ENCODE peak calls at places on chromosomes 2 and 18, in five cellular contexts. M is pancreas, V is tibial artery, U is PC-3, X is esophagus squamous epithelium. F is an unnamed sample.
A peak's percentile ranks its signal among the peaks of the same experiment; 100 is the strongest.

GRCh38 chr2:231883468-231883881 is 42.7 kb downstream of the NPPC start:
- DNase-seq in X (no peak), M (no peak), U (no peak), V (no peak), F (no peak)

GRCh38 chr2:30262716-30263309 is 31.5 kb downstream of the LBH start:
- DNase-seq in V (no peak), X (no peak), M (no peak), U (no peak), F (no peak)

GRCh38 chr2:95384854-95385569 is 17.5 kb upstream of the FAHD2A start:
- DNase-seq in M (no peak), V (peak; percentile 77), X (no peak), U (no peak), F (no peak)

GRCh38 chr2:96140941-96141623 is 2.8 kb upstream of the ASTL start:
- DNase-seq in U (no peak), V (no peak), M (peak; percentile 9), X (no peak), F (no peak)

GRCh38 chr2:37771600-37772088 is 100.2 kb upstream of the CDC42EP3 start:
- DNase-seq in X (no peak), U (peak; percentile 30), V (no peak), M (no peak), F (no peak)

GRCh38 chr2:42342061-42342794 is 18.8 kb downstream of the COX7A2L start:
- DNase-seq in X (no peak), M (no peak), V (peak; percentile 78), U (peak; percentile 70), F (no peak)

GRCh38 chr2:74238879-74239278 is 40.5 kb downstream of the MTHFD2 start:
- DNase-seq in M (no peak), X (no peak), V (no peak), U (peak; percentile 48), F (no peak)

GRCh38 chr2:120436460-120436739 is 90.5 kb downstream of the INHBB start:
- DNase-seq in M (no peak), V (no peak), U (peak; percentile 49), X (no peak), F (no peak)

GRCh38 chr2:46188041-46188715 is 109.0 kb upstream of the EPAS1 start:
- DNase-seq in V (no peak), U (no peak), X (no peak), M (no peak), F (no peak)

DNA sequence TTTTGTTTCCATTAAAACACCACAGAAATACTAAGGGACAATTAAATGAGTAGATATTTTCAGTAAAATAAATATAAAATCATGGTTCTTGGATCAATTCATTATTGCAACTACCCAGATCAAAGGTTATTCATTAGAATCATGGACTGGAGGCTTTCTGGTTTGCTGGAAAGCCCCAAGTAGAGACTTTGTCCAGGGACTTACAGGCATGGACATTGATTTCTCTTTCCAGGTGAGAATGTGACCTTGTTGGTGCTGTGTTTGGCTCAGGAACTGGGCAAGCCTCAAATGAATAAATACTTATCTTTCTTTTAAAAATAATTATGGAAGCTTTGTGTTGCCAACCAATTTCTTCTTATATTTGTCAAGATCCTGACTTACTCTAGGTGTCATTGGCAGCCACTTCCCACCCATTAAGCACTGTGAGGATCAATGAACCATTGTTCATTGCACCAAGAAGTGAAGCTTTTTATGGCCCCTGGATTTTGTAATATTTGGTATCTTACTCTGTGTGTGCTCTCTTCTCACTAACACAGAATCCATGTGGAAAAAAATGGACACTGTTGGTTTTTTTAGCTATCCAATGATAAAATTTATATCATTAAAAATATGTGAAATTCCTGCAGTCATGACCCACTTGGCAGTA is 205.8 kb upstream of the NRXN1 start:
- DNase-seq in V (no peak), M (no peak), U (no peak), X (no peak), F (no peak)
- H3K9me3 ChIP-seq in V (no peaks in the 10 kb centered on the region), M (no peaks in the 10 kb centered on the region), U (no peaks in the 10 kb centered on the region), X (no peaks in the 10 kb centered on the region), F (no peaks in the 10 kb centered on the region)

GRCh38 chr18:79727211-79727610 is 47.6 kb downstream of the CTDP1 start:
- DNase-seq in V (no peak), X (no peak), U (no peak), M (no peak), F (no peak)

GRCh38 chr18:79726721-79727120 is 47.1 kb downstream of the CTDP1 start:
- DNase-seq in U (no peak), V (no peak), X (no peak), M (no peak), F (no peak)

GRCh38 chr18:79729611-79730010 is 50.0 kb downstream of the CTDP1 start:
- DNase-seq in X (no peak), U (no peak), M (no peak), V (no peak), F (no peak)

GRCh38 chr18:79730804-79731203 is 51.2 kb downstream of the CTDP1 start:
- DNase-seq in U (no peak), X (no peak), M (no peak), V (no peak), F (no peak)

DNA sequence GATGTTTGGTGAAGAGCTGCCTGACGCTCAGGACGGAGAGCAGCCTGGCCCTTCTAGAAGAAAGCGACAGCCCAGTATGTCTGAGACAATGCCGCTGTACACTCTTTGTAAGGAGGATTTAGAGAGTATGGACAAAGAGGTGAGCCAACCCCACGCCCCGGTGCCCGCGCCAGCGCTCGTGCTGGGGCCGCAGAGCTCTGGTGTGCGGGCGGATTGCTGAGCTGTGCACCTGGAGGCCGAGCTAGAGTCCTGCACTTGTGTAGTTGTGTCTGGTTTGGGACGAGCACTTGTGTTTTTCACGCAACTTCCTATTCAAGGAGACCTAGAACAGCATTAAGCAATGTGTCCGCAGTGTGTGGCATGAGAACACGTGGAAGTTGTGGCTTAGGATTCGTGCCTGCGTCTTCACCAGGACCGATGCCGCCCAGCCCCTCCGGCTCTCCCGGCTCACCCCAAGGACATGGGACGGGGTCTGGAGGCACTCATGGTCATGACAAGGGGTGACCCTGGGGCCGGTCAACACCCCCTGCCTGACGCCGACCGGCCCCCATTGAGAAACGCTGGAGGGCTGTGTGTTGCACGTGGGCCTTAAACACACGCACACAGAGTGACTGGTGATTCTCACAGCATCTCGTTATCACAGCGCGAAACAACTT is 49.5 kb downstream of the CTDP1 start:
- DNase-seq in U (no peak), X (no peak), M (no peak), V (no peak), F (no peak)
- H3K9me3 ChIP-seq in U (no peaks in the 10 kb centered on the region), X (no peaks in the 10 kb centered on the region), M (no peaks in the 10 kb centered on the region), V (no peaks in the 10 kb centered on the region), F (peaks cover 13% of the 10 kb centered on the region)

GRCh38 chr2:56713161-56713676 is 529.4 kb downstream of the CCDC85A start:
- DNase-seq in V (no peak), M (no peak), U (peak; percentile 13), X (no peak), F (no peak)

GRCh38 chr2:56705713-56706112 is 521.9 kb downstream of the CCDC85A start:
- DNase-seq in X (no peak), U (peak; percentile 2), V (no peak), M (no peak), F (no peak)

GRCh38 chr2:56714400-56714799 is 530.6 kb downstream of the CCDC85A start:
- DNase-seq in U (no peak), M (no peak), V (no peak), X (no peak), F (no peak)

GRCh38 chr2:56707650-56708049 is 523.9 kb downstream of the CCDC85A start:
- DNase-seq in X (no peak), U (no peak), M (no peak), V (no peak), F (no peak)

GRCh38 chr2:56709181-56709580 is 525.4 kb downstream of the CCDC85A start:
- DNase-seq in X (no peak), U (no peak), M (no peak), V (no peak), F (no peak)
- H3K9me3 ChIP-seq in X (no peaks in the 10 kb centered on the region), U (no peaks in the 10 kb centered on the region), M (no peaks in the 10 kb centered on the region), V (no peaks in the 10 kb centered on the region), F (no peaks in the 10 kb centered on the region)

GRCh38 chr2:119073213-119073612 is 85.3 kb downstream of the C1QL2 start:
- DNase-seq in X (no peak), V (no peak), U (no peak), M (no peak), F (no peak)
- H3K9me3 ChIP-seq in X (no peaks in the 10 kb centered on the region), V (no peaks in the 10 kb centered on the region), U (no peaks in the 10 kb centered on the region), M (no peaks in the 10 kb centered on the region), F (no peaks in the 10 kb centered on the region)

GRCh38 chr2:150608341-150608740 is 120.9 kb upstream of the RND3 start:
- DNase-seq in M (no peak), U (no peak), V (no peak), X (no peak), F (no peak)

GRCh38 chr2:150609831-150610582 is 122.5 kb upstream of the RND3 start:
- DNase-seq in V (no peak), M (no peak), X (no peak), U (peak; percentile 54), F (no peak)

GRCh38 chr2:150606380-150607060 is 119.1 kb upstream of the RND3 start:
- DNase-seq in M (no peak), V (no peak), X (no peak), U (no peak), F (no peak)

GRCh38 chr2:150605664-150606063 is 118.2 kb upstream of the RND3 start:
- DNase-seq in X (no peak), V (no peak), M (no peak), U (peak; percentile 77), F (no peak)

GRCh38 chr2:150607471-150607870 is 120.0 kb upstream of the RND3 start:
- DNase-seq in U (no peak), X (no peak), V (no peak), M (no peak), F (no peak)
- H3K9me3 ChIP-seq in U (no peaks in the 10 kb centered on the region), X (no peaks in the 10 kb centered on the region), V (no peaks in the 10 kb centered on the region), M (no peaks in the 10 kb centered on the region), F (no peaks in the 10 kb centered on the region)

GRCh38 chr2:174171686-174172445 is 76.5 kb downstream of the OLA1 start:
- DNase-seq in X (no peak), U (no peak), M (no peak), V (no peak), F (no peak)

GRCh38 chr2:174174741-174175140 is 73.6 kb downstream of the OLA1 start:
- DNase-seq in X (no peak), V (no peak), U (no peak), M (no peak), F (no peak)

GRCh38 chr2:174169372-174169771 is 79.0 kb downstream of the OLA1 start:
- DNase-seq in M (no peak), V (no peak), U (no peak), X (no peak), F (no peak)

GRCh38 chr2:174176898-174177297 is 71.4 kb downstream of the OLA1 start:
- DNase-seq in M (no peak), V (no peak), U (peak; percentile 48), X (no peak), F (no peak)

DNA sequence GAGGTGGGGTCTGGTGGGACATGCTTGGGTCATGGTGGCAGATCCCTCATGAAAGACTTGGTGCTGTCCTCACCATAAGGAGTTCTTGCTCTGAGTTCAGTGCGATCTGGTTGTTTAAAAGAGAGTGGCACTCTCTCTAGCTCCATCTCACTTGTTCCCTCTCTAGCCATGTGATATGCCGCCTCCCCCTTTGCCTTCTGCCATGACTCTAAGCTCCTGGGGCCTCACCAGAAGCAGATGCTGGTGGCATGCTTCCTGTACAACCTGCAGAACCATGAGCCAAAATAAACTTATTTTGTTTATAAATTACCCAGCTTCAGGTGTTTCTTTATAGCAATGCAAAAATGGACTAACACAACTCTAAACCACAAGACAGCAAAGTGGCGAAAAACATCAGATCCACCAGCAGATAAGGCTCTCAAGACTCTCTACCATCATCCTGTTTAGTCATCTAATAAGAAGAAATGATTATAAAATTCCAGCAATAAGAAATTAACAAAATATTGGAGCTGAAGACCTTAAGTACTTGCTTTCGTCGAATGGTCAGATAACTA is 75.5 kb downstream of the OLA1 start:
- DNase-seq in U (no peak), V (no peak), X (no peak), M (no peak), F (no peak)
- H3K9me3 ChIP-seq in U (peaks cover 11% of the 10 kb centered on the region), V (peaks cover 12% of the 10 kb centered on the region), X (no peaks in the 10 kb centered on the region), M (no peaks in the 10 kb centered on the region), F (peaks cover 4% of the 10 kb centered on the region)

F was measured in T-helper 17 cell.